ENCODE peak calls at places on chromosomes 7 and 10, in six cellular contexts. K, G, P, B, J and Z are unnamed samples.

GRCh38 chr10:77386833-77387232 is 250.8 kb downstream of the KCNMA1 start:
- DNase-seq in J (no peak), K (no peak), P (no peak), B (no peak), G (no peak), Z (peak; percentile 55)

GRCh38 chr7:44608916-44609648 is 2.7 kb downstream of the OGDH start:
- DNase-seq in J (no peak), P (no peak), G (no peak), K (peak; percentile 24), B (no peak), Z (peak; percentile 69)

GRCh38 chr7:40782836-40783235 is 648.0 kb downstream of the SUGCT start:
- DNase-seq in P (no peak), K (no peak), J (no peak), G (no peak), B (no peak), Z (no peak)

GRCh38 chr10:118272090-118272775 is 69.9 kb downstream of the FAM204A start:
- DNase-seq in B (no peak), G (peak; percentile 27), P (no peak), J (no peak), K (no peak), Z (no peak)

GRCh38 chr10:19828278-19829049 is 12.2 kb downstream of the PLXDC2 start:
- DNase-seq in P (no peak), J (no peak), B (no peak), G (no peak), K (peak; percentile 19), Z (no peak)

GRCh38 chr10:49058341-49059255 is 56.7 kb downstream of the VSTM4 start:
- DNase-seq in G (no peak), B (no peak), P (peak; percentile 27), K (no peak), J (peak; percentile 68), Z (no peak)

GRCh38 chr10:121690152-121690551 is 91.9 kb upstream of the FGFR2 start:
- DNase-seq in B (no peak), P (no peak), K (no peak), J (no peak), G (no peak), Z (no peak)

GRCh38 chr7:91287685-91288084 is 23.5 kb downstream of the FZD1 start:
- DNase-seq in J (no peak), B (no peak), K (no peak), G (no peak), P (no peak), Z (no peak)

GRCh38 chr7:50396856-50397255 is 53.3 kb downstream of the FIGNL1 start:
- DNase-seq in B (no peak), G (no peak), J (no peak), P (no peak), K (no peak), Z (no peak)

GRCh38 chr10:18620856-18621255 is 30.5 kb downstream of the NSUN6 start:
- DNase-seq in G (no peak), K (no peak), J (no peak), B (no peak), P (no peak), Z (no peak)

GRCh38 chr10:129971381-129972144 is 7.5 kb upstream of the EBF3 start:
- DNase-seq in P (peak; percentile 45), J (peak; percentile 82), B (peak; percentile 59), K (peak; percentile 57), G (peak; percentile 53), Z (no peak)

GRCh38 chr7:35805876-35806275 is 5.0 kb downstream of the SEPTIN7 start:
- DNase-seq in K (peak; percentile 66), B (no peak), P (no peak), G (no peak), J (no peak), Z (no peak)

GRCh38 chr10:106557951-106558733 is 606.4 kb downstream of the SORCS1 start:
- DNase-seq in K (no peak), G (no peak), P (no peak), B (no peak), J (no peak), Z (no peak)

DNA sequence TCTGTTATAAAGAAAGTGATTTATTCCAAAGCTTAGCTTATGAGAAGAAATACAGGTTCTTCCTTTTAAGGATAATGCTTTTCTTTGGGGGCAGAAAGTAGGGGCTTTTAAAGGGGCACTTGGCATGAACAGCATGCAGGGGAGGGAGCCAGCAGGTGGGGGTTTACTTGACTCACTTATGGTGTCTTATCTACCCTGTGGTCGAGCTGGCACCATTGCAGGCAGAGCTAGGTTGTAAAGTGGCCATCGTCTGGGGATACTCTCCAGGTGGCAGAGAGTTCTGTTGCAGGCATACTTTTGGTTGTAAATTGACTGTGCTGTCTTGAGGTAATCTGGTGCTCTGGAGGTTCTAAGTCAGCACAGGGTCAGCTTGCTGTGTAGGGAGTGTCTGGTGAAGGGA is 26.3 kb upstream of the IFRD1 start:
- DNase-seq in P (no peak), J (no peak), G (no peak), K (no peak), B (no peak), Z (no peak)
- H3K4me3 ChIP-seq in P (no peak overlapping the region), J (peak overlapping the region; percentile 10), G (no peak overlapping the region), K (no peak overlapping the region), B (no peak overlapping the region), Z (no peak overlapping the region)

GRCh38 chr7:65731562-65732035 is 141.3 kb upstream of the VKORC1L1 start:
- DNase-seq in P (peak; percentile 38), K (peak; percentile 52), J (no peak), B (peak; percentile 37), G (no peak), Z (no peak)

GRCh38 chr7:65731129-65731528 is 141.7 kb upstream of the VKORC1L1 start:
- DNase-seq in B (no peak), G (no peak), K (no peak), J (no peak), P (no peak), Z (no peak)
- H3K4me3 ChIP-seq in B (peak overlapping the region; percentile 48), G (peak overlapping the region; percentile 44), K (no peak overlapping the region), J (no peak overlapping the region), P (no peak overlapping the region), Z (no peak overlapping the region)

DNA sequence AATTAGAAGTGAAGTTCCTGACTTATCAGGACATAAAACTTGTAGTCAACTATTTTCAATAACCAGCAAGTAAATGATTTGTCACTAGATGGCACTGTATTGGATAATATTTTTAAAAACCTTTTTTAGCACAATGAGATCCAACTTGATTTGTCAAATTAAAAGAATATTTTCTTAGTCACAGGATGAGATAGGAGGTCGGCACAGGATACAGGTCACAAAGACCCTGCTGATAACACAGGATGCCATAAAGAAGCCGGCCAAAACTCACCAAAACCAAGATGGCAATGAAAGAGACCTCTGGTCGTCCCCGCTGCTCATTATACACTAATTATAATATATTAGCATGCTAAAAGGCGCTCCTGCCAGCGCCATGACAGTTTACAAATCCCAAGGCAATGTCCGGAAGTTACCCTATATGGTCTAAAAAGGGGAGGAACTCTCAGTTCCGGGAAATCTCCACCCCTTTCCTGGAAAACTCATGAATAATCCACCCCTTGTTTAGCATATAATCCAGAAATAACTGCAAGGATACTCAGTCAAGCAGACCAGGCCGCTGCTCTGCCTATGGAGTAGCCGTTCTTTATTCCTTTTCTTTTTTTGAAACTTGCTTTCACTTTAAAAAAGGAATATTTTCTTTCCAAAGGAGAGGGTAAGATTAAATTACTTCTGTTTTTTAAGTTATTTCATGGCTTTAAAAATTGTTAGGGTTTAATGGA is 255.7 kb upstream of the MKLN1 start:
- DNase-seq in P (peak; percentile 57), B (peak; percentile 39), J (peak; percentile 54), K (peak; percentile 89), G (no peak), Z (no peak)
- H3K4me3 ChIP-seq in P (no peak overlapping the region), B (no peak overlapping the region), J (peak overlapping the region; percentile 39), K (no peak overlapping the region), G (no peak overlapping the region), Z (peak overlapping the region; percentile 53)

DNA sequence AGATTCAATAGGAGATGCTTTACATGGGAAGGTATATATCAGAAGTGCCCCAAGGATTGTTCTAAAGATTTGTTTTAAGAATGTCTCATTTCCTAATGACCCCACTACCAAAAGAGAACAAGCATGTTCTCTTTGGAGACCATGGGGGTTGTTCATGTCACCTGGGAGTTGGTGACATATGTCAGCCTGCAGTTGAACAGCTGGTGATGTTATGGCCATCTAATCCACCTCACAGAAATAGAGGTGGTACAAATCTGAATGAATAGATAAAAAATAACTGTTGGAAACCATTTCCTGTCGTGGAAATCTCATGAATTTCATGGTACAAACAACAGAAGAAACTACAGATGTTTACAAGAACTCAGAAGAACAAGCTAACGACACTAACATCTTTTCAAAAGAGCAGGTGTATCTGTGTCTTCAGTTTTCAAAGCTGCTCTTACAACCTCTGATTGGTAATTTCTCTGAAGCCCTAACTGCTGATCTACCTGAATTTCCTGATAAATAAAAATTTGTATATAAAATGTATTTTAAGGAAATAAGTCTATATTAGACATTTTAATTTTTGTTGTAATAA is 81.3 kb downstream of the RAPGEF5 start:
- DNase-seq in B (no peak), G (no peak), J (no peak), K (no peak), P (no peak), Z (no peak)
- H3K4me3 ChIP-seq in B (no peak overlapping the region), G (no peak overlapping the region), J (no peak overlapping the region), K (no peak overlapping the region), P (no peak overlapping the region), Z (no peak overlapping the region)

GRCh38 chr10:30436688-30437038 is 2.7 kb downstream of the MAP3K8 start:
- DNase-seq in B (no peak), P (no peak), K (no peak), J (no peak), G (no peak), Z (no peak)
- H3K4me3 ChIP-seq in B (peak overlapping the region; percentile 93), P (peak overlapping the region; percentile 36), K (no peak overlapping the region), J (peak overlapping the region; percentile 93), G (peak overlapping the region; percentile 88), Z (peak overlapping the region; percentile 77)

DNA sequence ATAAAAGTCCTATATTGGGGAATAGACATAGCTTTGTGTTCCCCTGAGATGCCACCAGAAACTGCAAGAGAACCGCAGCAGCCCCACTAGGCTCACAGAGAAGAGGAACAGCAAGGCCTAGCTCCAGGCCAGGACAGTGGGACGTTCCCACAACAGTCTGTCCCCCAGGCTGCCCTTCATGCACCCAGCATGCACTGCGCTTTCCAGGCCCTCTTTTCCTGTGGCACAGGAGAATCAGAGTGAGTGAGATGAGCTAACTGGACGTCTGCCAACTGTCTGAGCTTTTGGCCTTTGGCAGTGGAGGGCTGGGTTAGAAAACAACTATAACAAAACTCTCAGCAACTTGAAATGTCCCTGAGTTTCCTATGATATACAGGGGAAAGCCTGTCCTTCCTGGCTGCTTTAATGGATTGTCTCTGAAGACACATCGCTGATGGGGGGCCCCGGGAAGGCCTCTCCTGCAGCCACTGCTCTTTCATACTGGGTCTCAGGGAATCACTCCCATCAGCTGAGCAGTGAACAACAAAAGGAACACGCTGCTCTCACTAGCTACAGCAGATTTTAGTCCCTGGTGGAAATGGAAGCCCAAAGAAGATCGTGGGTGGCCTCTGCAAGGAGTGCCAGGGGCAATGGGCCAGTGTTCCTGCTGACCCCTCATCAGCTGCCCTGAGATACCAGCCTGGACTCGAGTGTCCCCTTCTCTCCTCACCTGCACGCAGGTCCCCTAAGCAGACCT is 53.5 kb downstream of the PODXL start:
- DNase-seq in P (no peak), K (no peak), G (no peak), J (peak; percentile 76), B (no peak), Z (no peak)
- H3K4me3 ChIP-seq in P (no peak overlapping the region), K (peak overlapping the region; percentile 28), G (no peak overlapping the region), J (no peak overlapping the region), B (no peak overlapping the region), Z (no peak overlapping the region)

GRCh38 chr7:66970310-66970709 is 25.1 kb downstream of the SBDS start:
- DNase-seq in K (no peak), J (no peak), G (peak; percentile 32), P (no peak), B (peak; percentile 32), Z (no peak)

GRCh38 chr7:66974986-66975590 is 20.3 kb downstream of the SBDS start:
- DNase-seq in G (no peak), B (no peak), K (no peak), P (no peak), J (no peak), Z (no peak)
- H3K4me3 ChIP-seq in G (no peak overlapping the region), B (no peak overlapping the region), K (no peak overlapping the region), P (no peak overlapping the region), J (no peak overlapping the region), Z (no peak overlapping the region)